ENCODE peak calls at places on chromosomes 2 and 18, in nine cellular contexts. One of them, this sample, is unnamed.

GRCh38 chr2:38619458-38620164 is 16.9 kb upstream of the HNRNPLL start:
- DNase-seq in activated CD4-positive, alpha-beta T cell treated with anti-CD3 and anti-CD28 coated beads for 36 hours: no peak
- DNase-seq in thoracic aorta: no peak
- DNase-seq in brain microvascular endothelial cell: no peak
- DNase-seq in M059J: peak
- DNase-seq in naive thymus-derived CD8-positive, alpha-beta T cell: no peak
- DNase-seq in endothelial cell: no peak
- DNase-seq in cardiac septum: no peak
- DNase-seq in upper lobe of right lung: no peak
- DNase-seq in this sample: no peak

GRCh38 chr18:10072659-10073309 is 159.0 kb downstream of the VAPA start:
- DNase-seq in cardiac septum: no peak
- DNase-seq in upper lobe of right lung: no peak
- DNase-seq in thoracic aorta: no peak
- DNase-seq in brain microvascular endothelial cell: no peak
- DNase-seq in naive thymus-derived CD8-positive, alpha-beta T cell: no peak
- DNase-seq in endothelial cell: no peak
- DNase-seq in activated CD4-positive, alpha-beta T cell treated with anti-CD3 and anti-CD28 coated beads for 36 hours: no peak
- DNase-seq in M059J: peak
- DNase-seq in this sample: peak

GRCh38 chr2:113078350-113078839 is 10.6 kb downstream of the IL1F10 start:
- DNase-seq in thoracic aorta: no peak
- DNase-seq in activated CD4-positive, alpha-beta T cell treated with anti-CD3 and anti-CD28 coated beads for 36 hours: no peak
- DNase-seq in naive thymus-derived CD8-positive, alpha-beta T cell: no peak
- DNase-seq in cardiac septum: no peak
- DNase-seq in endothelial cell: no peak
- DNase-seq in M059J: peak
- DNase-seq in brain microvascular endothelial cell: peak
- DNase-seq in upper lobe of right lung: no peak
- DNase-seq in this sample: peak

GRCh38 chr2:58634653-58635347 is 393.7 kb upstream of the FANCL start:
- DNase-seq in cardiac septum: no peak
- DNase-seq in M059J: peak
- DNase-seq in naive thymus-derived CD8-positive, alpha-beta T cell: no peak
- DNase-seq in endothelial cell: no peak
- DNase-seq in thoracic aorta: no peak
- DNase-seq in brain microvascular endothelial cell: peak
- DNase-seq in activated CD4-positive, alpha-beta T cell treated with anti-CD3 and anti-CD28 coated beads for 36 hours: no peak
- DNase-seq in upper lobe of right lung: no peak
- DNase-seq in this sample: peak

GRCh38 chr2:200705305-200705985 is 106.3 kb upstream of the BZW1 start:
- DNase-seq in activated CD4-positive, alpha-beta T cell treated with anti-CD3 and anti-CD28 coated beads for 36 hours: no peak
- DNase-seq in thoracic aorta: no peak
- DNase-seq in naive thymus-derived CD8-positive, alpha-beta T cell: no peak
- DNase-seq in endothelial cell: peak
- DNase-seq in M059J: peak
- DNase-seq in upper lobe of right lung: no peak
- DNase-seq in cardiac septum: no peak
- DNase-seq in brain microvascular endothelial cell: peak
- DNase-seq in this sample: no peak

GRCh38 chr18:5515007-5515744 is 28.6 kb downstream of the EPB41L3 start:
- DNase-seq in brain microvascular endothelial cell: no peak
- DNase-seq in thoracic aorta: no peak
- DNase-seq in upper lobe of right lung: no peak
- DNase-seq in cardiac septum: no peak
- DNase-seq in endothelial cell: no peak
- DNase-seq in activated CD4-positive, alpha-beta T cell treated with anti-CD3 and anti-CD28 coated beads for 36 hours: no peak
- DNase-seq in naive thymus-derived CD8-positive, alpha-beta T cell: no peak
- DNase-seq in M059J: no peak
- DNase-seq in this sample: no peak

GRCh38 chr2:96108578-96109561 is 7.5 kb downstream of the ADRA2B start:
- DNase-seq in cardiac septum: peak
- DNase-seq in activated CD4-positive, alpha-beta T cell treated with anti-CD3 and anti-CD28 coated beads for 36 hours: peak
- DNase-seq in naive thymus-derived CD8-positive, alpha-beta T cell: no peak
- DNase-seq in brain microvascular endothelial cell: no peak
- DNase-seq in thoracic aorta: no peak
- DNase-seq in M059J: no peak
- DNase-seq in endothelial cell: no peak
- DNase-seq in upper lobe of right lung: peak
- DNase-seq in this sample: no peak

GRCh38 chr2:143263045-143263625 is 133.9 kb downstream of the ARHGAP15 start:
- DNase-seq in activated CD4-positive, alpha-beta T cell treated with anti-CD3 and anti-CD28 coated beads for 36 hours: peak
- DNase-seq in naive thymus-derived CD8-positive, alpha-beta T cell: no peak
- DNase-seq in upper lobe of right lung: no peak
- DNase-seq in brain microvascular endothelial cell: peak
- DNase-seq in M059J: peak
- DNase-seq in thoracic aorta: no peak
- DNase-seq in endothelial cell: no peak
- DNase-seq in cardiac septum: no peak
- DNase-seq in this sample: peak

GRCh38 chr2:105917216-105917615 is 172.5 kb downstream of the NCK2 start:
- DNase-seq in cardiac septum: no peak
- DNase-seq in upper lobe of right lung: no peak
- DNase-seq in endothelial cell: no peak
- DNase-seq in brain microvascular endothelial cell: no peak
- DNase-seq in M059J: no peak
- DNase-seq in activated CD4-positive, alpha-beta T cell treated with anti-CD3 and anti-CD28 coated beads for 36 hours: no peak
- DNase-seq in thoracic aorta: no peak
- DNase-seq in naive thymus-derived CD8-positive, alpha-beta T cell: no peak
- DNase-seq in this sample: no peak